ENCODE peak calls at places on chromosome 11, in six cellular contexts. X, H, E, N, F and L are unnamed samples.
A peak's percentile ranks its signal among the peaks of the same experiment; 100 is the strongest.

GRCh38 chr11:8011383-8011782 is 24.2 kb downstream of the EIF3F start:
- DNase-seq in X (no peak), H (no peak), E (no peak), N (no peak), F (no peak), L (no peak)

GRCh38 chr11:2663506-2663905 is 36.3 kb downstream of the KCNQ1OT1 start:
- DNase-seq in X (no peak), H (no peak), E (no peak), N (no peak), F (no peak), L (no peak)

GRCh38 chr11:115503083-115503885 is 931 bp downstream of the CADM1 start:
- DNase-seq in X (peak; percentile 21), H (peak; percentile 74), E (no peak), N (peak; percentile 71), F (peak; percentile 51), L (peak; percentile 19)

GRCh38 chr11:35165416-35166368 is 26.7 kb downstream of the CD44 start:
- DNase-seq in X (no peak), H (no peak), E (no peak), N (no peak), F (no peak), L (peak; percentile 78)

GRCh38 chr11:134761361-134761760 is 349.3 kb upstream of the B3GAT1 start:
- DNase-seq in X (no peak), H (no peak), E (no peak), N (no peak), F (no peak), L (no peak)

GRCh38 chr11:72736452-72737069 is 15.6 kb downstream of the ARAP1 start:
- DNase-seq in X (peak; percentile 56), H (no peak), E (peak; percentile 26), N (no peak), F (no peak), L (peak; percentile 95)

GRCh38 chr11:89491141-89491690 is at the start of gene NOX4:
- DNase-seq in X (no peak), H (peak; percentile 91), E (no peak), N (peak; percentile 82), F (no peak), L (no peak)

GRCh38 chr11:131760191-131760951 is 390.0 kb downstream of the NTM start:
- DNase-seq in X (no peak), H (no peak), E (no peak), N (peak; percentile 87), F (no peak), L (no peak)

GRCh38 chr11:12691473-12691872 is 17.3 kb downstream of the TEAD1 start:
- DNase-seq in X (no peak), H (peak; percentile 31), E (no peak), N (no peak), F (peak; percentile 56), L (no peak)

GRCh38 chr11:76680517-76681425 is 10.2 kb upstream of the LRRC32 start:
- DNase-seq in X (peak; percentile 88), H (peak; percentile 91), E (peak; percentile 41), N (peak; percentile 95), F (peak; percentile 60), L (no peak)

GRCh38 chr11:11786771-11787170 is 55.0 kb upstream of the USP47 start:
- DNase-seq in X (no peak), H (no peak), E (no peak), N (peak; percentile 50), F (no peak), L (no peak)

GRCh38 chr11:31412946-31413345 is 43.3 kb downstream of the DNAJC24 start:
- DNase-seq in X (no peak), H (no peak), E (no peak), N (no peak), F (no peak), L (no peak)

GRCh38 chr11:76638267-76639197 is 32.0 kb downstream of the LRRC32 start:
- DNase-seq in X (no peak), H (no peak), E (no peak), N (no peak), F (no peak), L (no peak)

GRCh38 chr11:78030429-78031325 is 7.6 kb upstream of the KCTD14 start:
- DNase-seq in X (no peak), H (peak; percentile 91), E (no peak), N (peak; percentile 27), F (peak; percentile 55), L (no peak)

GRCh38 chr11:8006349-8006977 is 19.3 kb downstream of the EIF3F start:
- DNase-seq in X (peak; percentile 71), H (peak; percentile 77), E (peak; percentile 54), N (peak; percentile 92), F (peak; percentile 63), L (peak; percentile 40)

GRCh38 chr11:62881579-62882427 is 1.1 kb downstream of the SLC3A2 start:
- DNase-seq in X (peak; percentile 97), H (no peak), E (peak; percentile 90), N (peak; percentile 96), F (peak; percentile 88), L (peak; percentile 91)
- TF ChIP-seq REST in X (peak; percentile 4), H (no peak), E (no peak), N (no peak), F (no peak), L (no peak)

DNA sequence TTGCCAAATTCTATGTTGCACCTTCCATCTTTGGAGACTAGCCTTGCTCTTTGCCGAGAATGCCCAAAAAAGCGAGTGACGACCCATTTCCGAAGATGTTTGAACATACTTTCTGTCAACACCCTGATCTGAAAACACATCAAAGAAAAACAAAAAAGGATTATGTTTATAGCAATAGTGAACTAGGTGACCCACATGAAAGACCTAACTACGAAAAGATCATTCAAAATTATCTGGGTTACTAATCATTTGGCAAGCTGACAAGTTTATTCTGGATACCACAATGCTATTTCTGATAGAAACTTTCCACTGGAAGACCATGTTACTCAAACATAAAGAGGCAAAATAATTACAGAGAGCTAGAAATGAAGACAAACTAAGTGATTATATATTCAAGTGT is 27.0 kb downstream of the KCNJ1 start:
- DNase-seq in X (no peak), H (no peak), E (no peak), N (no peak), F (no peak), L (no peak)
- TF ChIP-seq CTCF in X (no peak), H (no peak), E (no peak), N (no peak), F (no peak), L (no peak)

GRCh38 chr11:64238999-64239398 is 1.9 kb upstream of the FKBP2 start:
- DNase-seq in X (no peak), H (no peak), E (no peak), N (no peak), F (no peak), L (no peak)
- H3K27ac ChIP-seq in X (no peak overlapping the region), H (no peak overlapping the region), E (peak overlapping the region; percentile 96), N (no peak overlapping the region), F (peak overlapping the region; percentile 15), L (peak overlapping the region; percentile 97)

GRCh38 chr11:100177651-100178050 is 509.4 kb upstream of the ARHGAP42 start:
- DNase-seq in X (no peak), H (no peak), E (no peak), N (no peak), F (no peak), L (no peak)

DNA sequence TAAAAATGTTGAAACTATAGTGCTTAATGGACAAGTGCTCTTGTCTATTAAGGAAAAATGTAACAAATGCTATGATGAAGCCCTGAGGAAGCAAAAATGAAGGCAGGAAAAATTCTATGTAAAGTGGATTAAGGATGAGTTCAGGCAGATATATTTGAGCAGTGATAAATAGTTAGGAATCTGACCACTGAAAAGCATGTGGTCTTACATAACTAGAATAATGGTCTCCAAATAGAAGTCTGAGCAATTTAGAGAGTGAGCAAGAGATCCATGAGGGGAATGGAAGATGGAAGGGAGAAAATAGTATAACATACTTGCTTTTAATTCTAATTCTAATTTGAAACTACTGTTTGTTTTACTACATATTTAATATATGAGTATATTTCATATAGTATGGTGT is 510.6 kb upstream of the ARHGAP42 start:
- DNase-seq in X (no peak), H (no peak), E (no peak), N (no peak), F (no peak), L (no peak)
- TF ChIP-seq REST in X (no peak), H (no peak), E (no peak), N (no peak), F (no peak), L (no peak)

GRCh38 chr11:93694109-93694508 is 32.6 kb downstream of the CEP295 start:
- DNase-seq in X (no peak), H (no peak), E (no peak), N (no peak), F (no peak), L (no peak)
- TF ChIP-seq CTCF in X (peak; percentile 5), H (peak; percentile 30), E (peak; percentile 16), N (no peak), F (no peak), L (no peak)

GRCh38 chr11:69965821-69966582 is 112.1 kb upstream of the ANO1 start:
- DNase-seq in X (no peak), H (no peak), E (no peak), N (no peak), F (no peak), L (no peak)

GRCh38 chr11:69968407-69969347 is 109.4 kb upstream of the ANO1 start:
- DNase-seq in X (no peak), H (no peak), E (no peak), N (no peak), F (no peak), L (no peak)

GRCh38 chr11:69966910-69967309 is 111.2 kb upstream of the ANO1 start:
- DNase-seq in X (no peak), H (no peak), E (no peak), N (no peak), F (no peak), L (no peak)

GRCh38 chr11:69966583-69966835 is 111.6 kb upstream of the ANO1 start:
- DNase-seq in X (no peak), H (no peak), E (no peak), N (no peak), F (no peak), L (no peak)

GRCh38 chr11:69967484-69967883 is 110.6 kb upstream of the ANO1 start:
- DNase-seq in X (no peak), H (no peak), E (no peak), N (no peak), F (no peak), L (no peak)
- H3K27ac ChIP-seq in X (no peak overlapping the region), H (no peak overlapping the region), E (no peak overlapping the region), N (no peak overlapping the region), F (no peak overlapping the region), L (no peak overlapping the region)

DNA sequence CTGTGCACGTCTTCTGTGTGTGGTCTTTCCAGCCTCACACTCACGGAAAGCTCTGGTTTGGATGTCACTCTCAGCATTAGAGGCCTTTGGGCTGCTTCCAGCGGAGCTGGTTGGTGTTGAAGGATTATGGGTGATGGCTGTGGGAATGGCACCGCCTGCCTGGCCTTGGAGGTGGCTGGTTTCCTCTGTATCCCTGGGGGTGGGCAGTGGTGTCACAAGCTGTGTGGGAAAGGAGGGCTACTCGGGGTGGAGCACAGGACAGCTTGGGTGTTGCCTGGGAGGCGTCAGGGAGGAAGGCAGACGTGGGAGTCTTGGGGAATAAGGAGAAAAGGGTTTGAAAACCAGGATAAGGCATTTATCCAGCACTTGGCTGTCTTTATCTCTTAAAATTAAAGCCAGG is 71.8 kb downstream of the ADAMTS15 start:
- DNase-seq in X (no peak), H (no peak), E (no peak), N (no peak), F (no peak), L (no peak)
- TF ChIP-seq REST in X (no peak), H (no peak), E (no peak), N (no peak), F (no peak), L (no peak)